ENCODE peak calls at places on chromosomes 4 and X, in four cellular contexts. One of them, this sample, is unnamed.

GRCh38 chr4:38873290-38873949 is 5.8 kb downstream of the FAM114A1 start:
- DNase-seq in M059J: no peak
- DNase-seq in tibial artery: no peak
- DNase-seq in substantia nigra: no peak
- DNase-seq in this sample: no peak

GRCh38 chr4:88296413-88297052 is 12.2 kb upstream of the PPM1K start:
- DNase-seq in M059J: no peak
- DNase-seq in tibial artery: no peak
- DNase-seq in substantia nigra: no peak
- DNase-seq in this sample: no peak

GRCh38 chr4:181520790-181521189 is 722.4 kb upstream of the TENM3 start:
- DNase-seq in M059J: no peak
- DNase-seq in tibial artery: no peak
- DNase-seq in substantia nigra: no peak
- DNase-seq in this sample: no peak

GRCh38 chr4:153142700-153143438 is 61.4 kb upstream of the TRIM2 start:
- DNase-seq in M059J: peak
- DNase-seq in tibial artery: peak
- DNase-seq in substantia nigra: peak
- DNase-seq in this sample: peak

GRCh38 chr4:141425124-141425523 is 204.4 kb downstream of the ZNF330 start:
- DNase-seq in M059J: peak
- DNase-seq in tibial artery: no peak
- DNase-seq in substantia nigra: no peak
- DNase-seq in this sample: peak

GRCh38 chr4:95732061-95732460 is 107.8 kb upstream of the PDHA2 start:
- DNase-seq in M059J: peak
- DNase-seq in tibial artery: no peak
- DNase-seq in substantia nigra: no peak
- DNase-seq in this sample: peak

GRCh38 chrX:40474205-40474626 is 106.6 kb upstream of the ATP6AP2 start:
- DNase-seq in M059J: peak
- DNase-seq in tibial artery: no peak
- DNase-seq in substantia nigra: no peak
- DNase-seq in this sample: no peak

GRCh38 chr4:75985116-75985515 is 5.6 kb downstream of the SDAD1 start:
- DNase-seq in M059J: peak
- DNase-seq in tibial artery: no peak
- DNase-seq in substantia nigra: no peak
- DNase-seq in this sample: peak

GRCh38 chrX:138711399-138712347 is at the start of gene FGF13:
- DNase-seq in M059J: peak
- DNase-seq in tibial artery: peak
- DNase-seq in substantia nigra: peak
- DNase-seq in this sample: peak

GRCh38 chr4:15652191-15652590 is 3.0 kb downstream of the FBXL5 start:
- DNase-seq in M059J: no peak
- DNase-seq in tibial artery: no peak
- DNase-seq in substantia nigra: no peak
- DNase-seq in this sample: no peak

GRCh38 chrX:17606211-17606610 is 131.1 kb upstream of the SCML1 start:
- DNase-seq in M059J: no peak
- DNase-seq in tibial artery: no peak
- DNase-seq in substantia nigra: no peak
- DNase-seq in this sample: no peak

GRCh38 chr4:112589207-112589606 is 47.5 kb downstream of the ZGRF1 start:
- DNase-seq in M059J: peak
- DNase-seq in tibial artery: no peak
- DNase-seq in substantia nigra: no peak
- DNase-seq in this sample: peak

GRCh38 chr4:145945431-145946155 is 7.0 kb upstream of the ZNF827 start:
- DNase-seq in M059J: no peak
- DNase-seq in tibial artery: no peak
- DNase-seq in substantia nigra: no peak
- DNase-seq in this sample: peak

GRCh38 chrX:19863237-19864223 is 23.9 kb downstream of the SH3KBP1 start:
- DNase-seq in M059J: no peak
- DNase-seq in tibial artery: no peak
- DNase-seq in substantia nigra: no peak
- DNase-seq in this sample: no peak

GRCh38 chrX:119573840-119574393 is 446 bp upstream of the UBE2A start:
- DNase-seq in M059J: peak
- DNase-seq in tibial artery: peak
- DNase-seq in substantia nigra: no peak
- DNase-seq in this sample: peak

GRCh38 chrX:81120936-81121351 is 80.8 kb downstream of the HMGN5 start:
- DNase-seq in M059J: peak
- DNase-seq in tibial artery: peak
- DNase-seq in substantia nigra: no peak
- DNase-seq in this sample: peak

GRCh38 chrX:69424161-69424560 is 80.0 kb upstream of the NALF2 start:
- DNase-seq in M059J: peak
- DNase-seq in tibial artery: no peak
- DNase-seq in substantia nigra: no peak
- DNase-seq in this sample: peak

GRCh38 chr4:21858971-21859370 is 89.6 kb downstream of the KCNIP4 start:
- DNase-seq in M059J: peak
- DNase-seq in tibial artery: no peak
- DNase-seq in substantia nigra: no peak
- DNase-seq in this sample: peak

GRCh38 chr4:10035130-10035529 is 13.8 kb upstream of the SLC2A9 start:
- DNase-seq in M059J: no peak
- DNase-seq in tibial artery: no peak
- DNase-seq in substantia nigra: no peak
- DNase-seq in this sample: no peak

GRCh38 chr4:61921890-61922289 is 721.8 kb downstream of the ADGRL3 start:
- DNase-seq in M059J: no peak
- DNase-seq in tibial artery: no peak
- DNase-seq in substantia nigra: no peak
- DNase-seq in this sample: no peak

GRCh38 chr4:44157611-44158277 is 290.9 kb downstream of the KCTD8 start:
- DNase-seq in M059J: peak
- DNase-seq in tibial artery: no peak
- DNase-seq in substantia nigra: no peak
- DNase-seq in this sample: peak

GRCh38 chr4:186189656-186190055 is 1.7 kb upstream of the CYP4V2 start:
- DNase-seq in M059J: no peak
- DNase-seq in tibial artery: no peak
- DNase-seq in substantia nigra: no peak
- DNase-seq in this sample: no peak

GRCh38 chrX:150688911-150689451 is 4.2 kb upstream of the MTMR1 start:
- DNase-seq in M059J: peak
- DNase-seq in tibial artery: no peak
- DNase-seq in substantia nigra: no peak
- DNase-seq in this sample: peak